ENCODE peak calls at places on chromosomes 12 and 14, in eight cellular contexts. One of them, this sample, is unnamed.

GRCh38 chr12:128734391-128734790 is 89.4 kb downstream of the SLC15A4 start:
- DNase-seq in mesothelial cell of epicardium: no peak
- DNase-seq in cardiac fibroblast: no peak
- DNase-seq in nucleus accumbens: no peak
- DNase-seq in GM23248: no peak
- DNase-seq in frontal cortex: no peak
- DNase-seq in anterior cingulate cortex: no peak
- DNase-seq in colonic mucosa: no peak
- DNase-seq in this sample: no peak

GRCh38 chr12:76552343-76552938 is 7.1 kb downstream of the OSBPL8 start:
- DNase-seq in mesothelial cell of epicardium: no peak
- DNase-seq in cardiac fibroblast: peak; percentile 50
- DNase-seq in nucleus accumbens: no peak
- DNase-seq in GM23248: peak; percentile 40
- DNase-seq in frontal cortex: no peak
- DNase-seq in anterior cingulate cortex: no peak
- DNase-seq in colonic mucosa: no peak
- DNase-seq in this sample: no peak

GRCh38 chr12:54051916-54052744 is 1.5 kb upstream of the HOXC4 start:
- DNase-seq in mesothelial cell of epicardium: no peak
- DNase-seq in cardiac fibroblast: no peak
- DNase-seq in nucleus accumbens: no peak
- DNase-seq in GM23248: no peak
- DNase-seq in frontal cortex: no peak
- DNase-seq in anterior cingulate cortex: no peak
- DNase-seq in colonic mucosa: peak; percentile 37
- DNase-seq in this sample: no peak

GRCh38 chr12:13211859-13212664 is 15.5 kb downstream of the EMP1 start:
- DNase-seq in mesothelial cell of epicardium: no peak
- DNase-seq in cardiac fibroblast: peak; percentile 85
- DNase-seq in nucleus accumbens: peak; percentile 66
- DNase-seq in GM23248: peak; percentile 80
- DNase-seq in frontal cortex: peak; percentile 40
- DNase-seq in anterior cingulate cortex: peak; percentile 59
- DNase-seq in colonic mucosa: peak; percentile 76
- DNase-seq in this sample: peak; percentile 70

GRCh38 chr14:106210650-106211049 is 684.3 kb downstream of the TMEM121 start:
- DNase-seq in mesothelial cell of epicardium: no peak
- DNase-seq in cardiac fibroblast: no peak
- DNase-seq in nucleus accumbens: no peak
- DNase-seq in GM23248: no peak
- DNase-seq in frontal cortex: no peak
- DNase-seq in anterior cingulate cortex: no peak
- DNase-seq in colonic mucosa: no peak
- DNase-seq in this sample: no peak

GRCh38 chr12:87112946-87113345 is 856.8 kb upstream of the MGAT4C start:
- DNase-seq in mesothelial cell of epicardium: no peak
- DNase-seq in cardiac fibroblast: no peak
- DNase-seq in nucleus accumbens: no peak
- DNase-seq in GM23248: peak; percentile 4
- DNase-seq in frontal cortex: no peak
- DNase-seq in anterior cingulate cortex: no peak
- DNase-seq in colonic mucosa: no peak
- DNase-seq in this sample: no peak

GRCh38 chr12:131911251-131911650 is 16.8 kb downstream of the ULK1 start:
- DNase-seq in mesothelial cell of epicardium: no peak
- DNase-seq in cardiac fibroblast: no peak
- DNase-seq in nucleus accumbens: no peak
- DNase-seq in GM23248: no peak
- DNase-seq in frontal cortex: no peak
- DNase-seq in anterior cingulate cortex: no peak
- DNase-seq in colonic mucosa: no peak
- DNase-seq in this sample: no peak

GRCh38 chr14:66070542-66071319 is 415.4 kb upstream of the CCDC196 start:
- DNase-seq in mesothelial cell of epicardium: no peak
- DNase-seq in cardiac fibroblast: peak; percentile 35
- DNase-seq in nucleus accumbens: no peak
- DNase-seq in GM23248: peak; percentile 29
- DNase-seq in frontal cortex: peak; percentile 7
- DNase-seq in anterior cingulate cortex: peak; percentile 27
- DNase-seq in colonic mucosa: peak; percentile 70
- DNase-seq in this sample: peak; percentile 30

GRCh38 chr14:24911324-24912095 is 138.4 kb downstream of the STXBP6 start:
- DNase-seq in mesothelial cell of epicardium: no peak
- DNase-seq in cardiac fibroblast: peak; percentile 93
- DNase-seq in nucleus accumbens: no peak
- DNase-seq in GM23248: peak; percentile 96
- DNase-seq in frontal cortex: no peak
- DNase-seq in anterior cingulate cortex: no peak
- DNase-seq in colonic mucosa: peak; percentile 56
- DNase-seq in this sample: no peak

GRCh38 chr12:3122841-3123678 is 45.9 kb downstream of the TSPAN9 start:
- DNase-seq in mesothelial cell of epicardium: no peak
- DNase-seq in cardiac fibroblast: peak; percentile 71
- DNase-seq in nucleus accumbens: no peak
- DNase-seq in GM23248: peak; percentile 93
- DNase-seq in frontal cortex: no peak
- DNase-seq in anterior cingulate cortex: no peak
- DNase-seq in colonic mucosa: no peak
- DNase-seq in this sample: no peak

GRCh38 chr12:51820721-51821422 is 27.6 kb downstream of the FIGNL2 start:
- DNase-seq in mesothelial cell of epicardium: peak; percentile 66
- DNase-seq in cardiac fibroblast: peak; percentile 45
- DNase-seq in nucleus accumbens: peak; percentile 82
- DNase-seq in GM23248: peak; percentile 86
- DNase-seq in frontal cortex: peak; percentile 80
- DNase-seq in anterior cingulate cortex: peak; percentile 50
- DNase-seq in colonic mucosa: peak; percentile 55
- DNase-seq in this sample: peak; percentile 76

GRCh38 chr12:81888961-81889360 is 129.8 kb upstream of the PPFIA2 start:
- DNase-seq in mesothelial cell of epicardium: no peak
- DNase-seq in cardiac fibroblast: no peak
- DNase-seq in nucleus accumbens: no peak
- DNase-seq in GM23248: no peak
- DNase-seq in frontal cortex: no peak
- DNase-seq in anterior cingulate cortex: no peak
- DNase-seq in colonic mucosa: no peak
- DNase-seq in this sample: no peak

GRCh38 chr14:54565236-54566151 is 1.4 kb upstream of the SAMD4A start:
- DNase-seq in mesothelial cell of epicardium: peak; percentile 87
- DNase-seq in cardiac fibroblast: peak; percentile 94
- DNase-seq in nucleus accumbens: peak; percentile 89
- DNase-seq in GM23248: peak; percentile 96
- DNase-seq in frontal cortex: peak; percentile 94
- DNase-seq in anterior cingulate cortex: peak; percentile 89
- DNase-seq in colonic mucosa: peak; percentile 92
- DNase-seq in this sample: peak; percentile 69

GRCh38 chr12:67525500-67525884 is 123.1 kb upstream of the DYRK2 start:
- DNase-seq in mesothelial cell of epicardium: no peak
- DNase-seq in cardiac fibroblast: no peak
- DNase-seq in nucleus accumbens: no peak
- DNase-seq in GM23248: no peak
- DNase-seq in frontal cortex: no peak
- DNase-seq in anterior cingulate cortex: no peak
- DNase-seq in colonic mucosa: no peak
- DNase-seq in this sample: no peak

GRCh38 chr14:53106768-53107167 is 46.4 kb downstream of the DDHD1 start:
- DNase-seq in mesothelial cell of epicardium: no peak
- DNase-seq in cardiac fibroblast: no peak
- DNase-seq in nucleus accumbens: no peak
- DNase-seq in GM23248: no peak
- DNase-seq in frontal cortex: no peak
- DNase-seq in anterior cingulate cortex: no peak
- DNase-seq in colonic mucosa: no peak
- DNase-seq in this sample: no peak

GRCh38 chr12:1533602-1534304 is 60.6 kb downstream of the FBXL14 start:
- DNase-seq in mesothelial cell of epicardium: no peak
- DNase-seq in cardiac fibroblast: no peak
- DNase-seq in nucleus accumbens: no peak
- DNase-seq in GM23248: peak; percentile 75
- DNase-seq in frontal cortex: no peak
- DNase-seq in anterior cingulate cortex: no peak
- DNase-seq in colonic mucosa: no peak
- DNase-seq in this sample: peak; percentile 9

GRCh38 chr14:88983755-88984154 is 159.3 kb downstream of the TTC8 start:
- DNase-seq in mesothelial cell of epicardium: no peak
- DNase-seq in cardiac fibroblast: peak; percentile 74
- DNase-seq in nucleus accumbens: peak; percentile 13
- DNase-seq in GM23248: peak; percentile 97
- DNase-seq in frontal cortex: no peak
- DNase-seq in anterior cingulate cortex: no peak
- DNase-seq in colonic mucosa: no peak
- DNase-seq in this sample: no peak

GRCh38 chr12:111442301-111443045 is 36.8 kb downstream of the SH2B3 start:
- DNase-seq in mesothelial cell of epicardium: no peak
- DNase-seq in cardiac fibroblast: no peak
- DNase-seq in nucleus accumbens: no peak
- DNase-seq in GM23248: no peak
- DNase-seq in frontal cortex: no peak
- DNase-seq in anterior cingulate cortex: no peak
- DNase-seq in colonic mucosa: no peak
- DNase-seq in this sample: no peak

GRCh38 chr12:69779928-69780327 is 41.3 kb downstream of the RAB3IP start:
- DNase-seq in mesothelial cell of epicardium: no peak
- DNase-seq in cardiac fibroblast: peak; percentile 49
- DNase-seq in nucleus accumbens: no peak
- DNase-seq in GM23248: peak; percentile 40
- DNase-seq in frontal cortex: no peak
- DNase-seq in anterior cingulate cortex: no peak
- DNase-seq in colonic mucosa: no peak
- DNase-seq in this sample: no peak

GRCh38 chr14:58912287-58912686 is 274.5 kb downstream of the DACT1 start:
- DNase-seq in mesothelial cell of epicardium: no peak
- DNase-seq in cardiac fibroblast: no peak
- DNase-seq in nucleus accumbens: no peak
- DNase-seq in GM23248: no peak
- DNase-seq in frontal cortex: no peak
- DNase-seq in anterior cingulate cortex: no peak
- DNase-seq in colonic mucosa: no peak
- DNase-seq in this sample: no peak

GRCh38 chr14:96104469-96105057 is 65.4 kb downstream of the C14orf132 start:
- DNase-seq in mesothelial cell of epicardium: no peak
- DNase-seq in cardiac fibroblast: peak; percentile 96
- DNase-seq in nucleus accumbens: no peak
- DNase-seq in GM23248: peak; percentile 100
- DNase-seq in frontal cortex: no peak
- DNase-seq in anterior cingulate cortex: no peak
- DNase-seq in colonic mucosa: peak; percentile 79
- DNase-seq in this sample: no peak

GRCh38 chr14:49935526-49935925 is 42.6 kb downstream of the ARF6 start:
- DNase-seq in mesothelial cell of epicardium: no peak
- DNase-seq in cardiac fibroblast: no peak
- DNase-seq in nucleus accumbens: no peak
- DNase-seq in GM23248: no peak
- DNase-seq in frontal cortex: no peak
- DNase-seq in anterior cingulate cortex: no peak
- DNase-seq in colonic mucosa: no peak
- DNase-seq in this sample: no peak

GRCh38 chr12:24709201-24709600 is 239.7 kb downstream of the BCAT1 start:
- DNase-seq in mesothelial cell of epicardium: no peak
- DNase-seq in cardiac fibroblast: peak; percentile 23
- DNase-seq in nucleus accumbens: no peak
- DNase-seq in GM23248: peak; percentile 3
- DNase-seq in frontal cortex: no peak
- DNase-seq in anterior cingulate cortex: no peak
- DNase-seq in colonic mucosa: no peak
- DNase-seq in this sample: no peak

GRCh38 chr12:45183263-45183662 is 32.6 kb upstream of the ANO6 start:
- DNase-seq in mesothelial cell of epicardium: no peak
- DNase-seq in cardiac fibroblast: peak; percentile 46
- DNase-seq in nucleus accumbens: no peak
- DNase-seq in GM23248: peak; percentile 37
- DNase-seq in frontal cortex: no peak
- DNase-seq in anterior cingulate cortex: no peak
- DNase-seq in colonic mucosa: no peak
- DNase-seq in this sample: no peak

GRCh38 chr12:124543591-124544310 is 23.7 kb downstream of the NCOR2 start:
- DNase-seq in mesothelial cell of epicardium: no peak
- DNase-seq in cardiac fibroblast: no peak
- DNase-seq in nucleus accumbens: no peak
- DNase-seq in GM23248: peak; percentile 45
- DNase-seq in frontal cortex: no peak
- DNase-seq in anterior cingulate cortex: no peak
- DNase-seq in colonic mucosa: no peak
- DNase-seq in this sample: no peak

GRCh38 chr12:25152055-25152454 is 42.9 kb downstream of the DNAI7 start:
- DNase-seq in mesothelial cell of epicardium: no peak
- DNase-seq in cardiac fibroblast: no peak
- DNase-seq in nucleus accumbens: no peak
- DNase-seq in GM23248: no peak
- DNase-seq in frontal cortex: no peak
- DNase-seq in anterior cingulate cortex: no peak
- DNase-seq in colonic mucosa: no peak
- DNase-seq in this sample: no peak

GRCh38 chr12:10960260-10960659 is 21.2 kb upstream of the TAS2R14 start:
- DNase-seq in mesothelial cell of epicardium: no peak
- DNase-seq in cardiac fibroblast: no peak
- DNase-seq in nucleus accumbens: no peak
- DNase-seq in GM23248: no peak
- DNase-seq in frontal cortex: no peak
- DNase-seq in anterior cingulate cortex: no peak
- DNase-seq in colonic mucosa: no peak
- DNase-seq in this sample: no peak

GRCh38 chr14:60348211-60348610 is 99.2 kb downstream of the PPM1A start:
- DNase-seq in mesothelial cell of epicardium: no peak
- DNase-seq in cardiac fibroblast: no peak
- DNase-seq in nucleus accumbens: no peak
- DNase-seq in GM23248: no peak
- DNase-seq in frontal cortex: no peak
- DNase-seq in anterior cingulate cortex: no peak
- DNase-seq in colonic mucosa: no peak
- DNase-seq in this sample: no peak

GRCh38 chr12:113416091-113416754 is 6.0 kb upstream of the SDSL start:
- DNase-seq in mesothelial cell of epicardium: no peak
- DNase-seq in cardiac fibroblast: no peak
- DNase-seq in nucleus accumbens: no peak
- DNase-seq in GM23248: peak; percentile 10
- DNase-seq in frontal cortex: no peak
- DNase-seq in anterior cingulate cortex: no peak
- DNase-seq in colonic mucosa: no peak
- DNase-seq in this sample: no peak

GRCh38 chr14:85471156-85471555 is 58.8 kb upstream of the FLRT2 start:
- DNase-seq in mesothelial cell of epicardium: no peak
- DNase-seq in cardiac fibroblast: peak; percentile 72
- DNase-seq in nucleus accumbens: no peak
- DNase-seq in GM23248: peak; percentile 64
- DNase-seq in frontal cortex: no peak
- DNase-seq in anterior cingulate cortex: no peak
- DNase-seq in colonic mucosa: no peak
- DNase-seq in this sample: no peak

GRCh38 chr12:9064815-9065606 is 50.7 kb downstream of the A2M start:
- DNase-seq in mesothelial cell of epicardium: peak; percentile 58
- DNase-seq in cardiac fibroblast: peak; percentile 56
- DNase-seq in nucleus accumbens: peak; percentile 27
- DNase-seq in GM23248: peak; percentile 62
- DNase-seq in frontal cortex: peak; percentile 65
- DNase-seq in anterior cingulate cortex: peak; percentile 63
- DNase-seq in colonic mucosa: peak; percentile 85
- DNase-seq in this sample: no peak

GRCh38 chr14:22213110-22213509 is 375.9 kb downstream of the DAD1 start:
- DNase-seq in mesothelial cell of epicardium: no peak
- DNase-seq in cardiac fibroblast: no peak
- DNase-seq in nucleus accumbens: no peak
- DNase-seq in GM23248: peak; percentile 5
- DNase-seq in frontal cortex: no peak
- DNase-seq in anterior cingulate cortex: no peak
- DNase-seq in colonic mucosa: no peak
- DNase-seq in this sample: no peak

GRCh38 chr14:29637406-29637805 is 290.2 kb downstream of the PRKD1 start:
- DNase-seq in mesothelial cell of epicardium: no peak
- DNase-seq in cardiac fibroblast: peak; percentile 89
- DNase-seq in nucleus accumbens: peak; percentile 52
- DNase-seq in GM23248: peak; percentile 42
- DNase-seq in frontal cortex: peak; percentile 14
- DNase-seq in anterior cingulate cortex: peak; percentile 57
- DNase-seq in colonic mucosa: peak; percentile 19
- DNase-seq in this sample: no peak

GRCh38 chr14:57889245-57889644 is 23.4 kb upstream of the SLC35F4 start:
- DNase-seq in mesothelial cell of epicardium: no peak
- DNase-seq in cardiac fibroblast: peak; percentile 62
- DNase-seq in nucleus accumbens: peak; percentile 46
- DNase-seq in GM23248: peak; percentile 63
- DNase-seq in frontal cortex: no peak
- DNase-seq in anterior cingulate cortex: peak; percentile 30
- DNase-seq in colonic mucosa: no peak
- DNase-seq in this sample: no peak

This sample was measured in T-cell.